ENCODE peak calls at places on chromosomes 4 and X, in seven cellular contexts. K, B, G, W, M, H and X are unnamed samples.

GRCh38 chrX:113529425-113530013 is 688.9 kb upstream of the AMOT start:
- DNase-seq in K (no peak), B (no peak), G (no peak), W (no peak), M (no peak), H (no peak), X (no peak)

GRCh38 chr4:115944146-115944905 is 830.9 kb upstream of the NDST4 start:
- DNase-seq in K (no peak), B (no peak), G (no peak), W (no peak), M (no peak), H (no peak), X (no peak)

GRCh38 chr4:125760956-125761355 is 446.2 kb downstream of the FAT4 start:
- DNase-seq in K (no peak), B (no peak), G (no peak), W (no peak), M (no peak), H (no peak), X (no peak)

GRCh38 chrX:121579016-121579760 is 531.8 kb downstream of the GLUD2 start:
- DNase-seq in K (peak; percentile 28), B (no peak), G (no peak), W (peak; percentile 50), M (peak; percentile 28), H (no peak), X (peak; percentile 1)

GRCh38 chr4:18322111-18322510 is 300.6 kb upstream of the LCORL start:
- DNase-seq in K (no peak), B (no peak), G (no peak), W (no peak), M (no peak), H (no peak), X (no peak)

GRCh38 chr4:24594887-24595286 is 10.5 kb upstream of the DHX15 start:
- DNase-seq in K (no peak), B (no peak), G (no peak), W (peak; percentile 6), M (no peak), H (peak; percentile 74), X (no peak)

GRCh38 chr4:127139788-127140286 is 492.9 kb upstream of the INTU start:
- DNase-seq in K (no peak), B (no peak), G (no peak), W (no peak), M (no peak), H (no peak), X (no peak)

GRCh38 chrX:8042304-8042703 is 115.1 kb upstream of the PNPLA4 start:
- DNase-seq in K (no peak), B (no peak), G (no peak), W (no peak), M (no peak), H (no peak), X (no peak)

GRCh38 chr4:16969696-16970135 is 71.3 kb upstream of the LDB2 start:
- DNase-seq in K (peak; percentile 41), B (peak; percentile 31), G (no peak), W (no peak), M (no peak), H (peak; percentile 84), X (peak; percentile 64)

GRCh38 chrX:155747520-155747919 is 133.6 kb upstream of the VAMP7 start:
- DNase-seq in K (peak; percentile 93), B (peak; percentile 80), G (peak; percentile 57), W (peak; percentile 8), M (no peak), H (no peak), X (no peak)

GRCh38 chr4:2094545-2094944 is 35.4 kb downstream of the NAT8L start:
- DNase-seq in K (no peak), B (no peak), G (no peak), W (no peak), M (no peak), H (no peak), X (no peak)

GRCh38 chrX:16628954-16629595 is 20.9 kb upstream of the S100G start:
- DNase-seq in K (no peak), B (no peak), G (no peak), W (peak; percentile 49), M (no peak), H (no peak), X (no peak)

GRCh38 chrX:16646366-16647168 is 3.4 kb upstream of the S100G start:
- DNase-seq in K (no peak), B (no peak), G (no peak), W (no peak), M (no peak), H (no peak), X (no peak)

GRCh38 chr4:77308843-77309242 is 151.8 kb downstream of the CCNG2 start:
- DNase-seq in K (peak; percentile 2), B (no peak), G (no peak), W (peak; percentile 25), M (no peak), H (peak; percentile 35), X (peak; percentile 44)

GRCh38 chr4:20075479-20075878 is 176.2 kb upstream of the SLIT2 start:
- DNase-seq in K (no peak), B (no peak), G (no peak), W (peak; percentile 5), M (no peak), H (peak; percentile 1), X (no peak)

GRCh38 chrX:48754124-48754667 is 7.4 kb upstream of the GLOD5 start:
- DNase-seq in K (no peak), B (no peak), G (no peak), W (no peak), M (no peak), H (no peak), X (no peak)

GRCh38 chrX:15511563-15511962 is 11.0 kb downstream of the BMX start:
- DNase-seq in K (no peak), B (no peak), G (no peak), W (no peak), M (no peak), H (no peak), X (no peak)

GRCh38 chrX:40105016-40105790 is 7.4 kb upstream of the BCOR start:
- DNase-seq in K (peak; percentile 42), B (no peak), G (peak; percentile 74), W (no peak), M (no peak), H (no peak), X (no peak)

GRCh38 chrX:133134282-133134681 is 37.4 kb upstream of the USP26 start:
- DNase-seq in K (no peak), B (no peak), G (no peak), W (no peak), M (no peak), H (no peak), X (no peak)

GRCh38 chr4:118351851-118352827 is 664 bp downstream of the PRSS12 start:
- DNase-seq in K (peak; percentile 81), B (peak; percentile 51), G (peak; percentile 79), W (peak; percentile 25), M (peak; percentile 40), H (peak; percentile 59), X (no peak)

DNA sequence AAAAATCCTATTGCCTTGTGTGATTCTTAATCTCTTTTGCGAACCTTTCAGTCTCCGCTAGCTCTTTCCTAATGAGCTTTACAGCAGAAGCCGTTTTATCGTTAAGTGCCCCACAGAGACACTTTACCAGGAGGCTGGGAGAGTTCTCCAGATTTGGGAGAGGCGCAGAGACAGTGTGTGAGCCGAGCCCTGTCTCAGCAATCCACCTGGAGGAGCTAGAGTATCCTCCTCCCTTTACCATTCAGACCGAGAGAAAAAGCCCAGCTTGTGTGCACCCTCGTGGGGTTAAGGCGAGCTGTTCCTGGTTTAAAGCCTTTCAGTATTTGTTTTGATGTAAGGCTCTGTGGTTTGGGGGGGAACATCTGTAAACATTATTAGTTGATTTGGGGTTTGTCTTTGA is 54.9 kb upstream of the MTM1 start:
- DNase-seq in K (no peak), B (no peak), G (no peak), W (no peak), M (no peak), H (no peak), X (no peak)
- TF ChIP-seq CTCF in K (no peak), B (no peak), G (no peak), W (no peak), M (no peak), H (no peak), X (no peak)

GRCh38 chr4:3137908-3138307 is 63.4 kb downstream of the HTT start:
- DNase-seq in K (no peak), B (no peak), G (no peak), W (no peak), M (no peak), H (no peak), X (no peak)

GRCh38 chr4:3134201-3134600 is 59.7 kb downstream of the HTT start:
- DNase-seq in K (no peak), B (no peak), G (no peak), W (no peak), M (no peak), H (no peak), X (no peak)

GRCh38 chr4:3135155-3136011 is 60.9 kb downstream of the HTT start:
- DNase-seq in K (no peak), B (no peak), G (no peak), W (no peak), M (no peak), H (no peak), X (peak; percentile 36)

GRCh38 chr4:3130826-3131225 is 56.3 kb downstream of the HTT start:
- DNase-seq in K (no peak), B (no peak), G (no peak), W (no peak), M (no peak), H (no peak), X (no peak)

GRCh38 chr4:3136454-3136853 is 62.0 kb downstream of the HTT start:
- DNase-seq in K (no peak), B (no peak), G (no peak), W (peak; percentile 45), M (no peak), H (peak; percentile 21), X (no peak)
- TF ChIP-seq CTCF in K (no peak), B (no peak), G (peak; percentile 22), W (peak; percentile 59), M (peak; percentile 43), H (peak; percentile 39), X (peak; percentile 42)

DNA sequence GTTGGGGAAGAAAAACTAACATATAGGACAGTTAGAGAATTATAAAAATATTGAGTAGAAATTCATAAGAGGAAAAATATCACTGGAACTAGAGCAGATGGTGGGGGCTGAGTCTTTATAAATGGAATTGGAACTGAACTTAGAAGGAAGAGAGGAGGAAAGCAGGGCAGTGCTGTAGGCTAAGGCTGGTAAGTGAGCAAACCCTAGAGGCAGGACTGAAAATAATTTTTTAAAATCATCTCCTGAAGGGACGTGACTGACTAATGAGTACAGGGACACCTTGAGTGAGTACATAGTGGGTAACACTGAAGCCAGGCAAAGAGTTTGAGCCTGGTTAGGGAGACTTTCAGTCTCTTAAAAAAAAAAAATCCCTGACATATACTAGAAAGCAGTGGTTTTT is 63.3 kb downstream of the GALNT7 start:
- DNase-seq in K (no peak), B (no peak), G (no peak), W (peak; percentile 55), M (no peak), H (peak; percentile 18), X (peak; percentile 6)
- TF ChIP-seq CTCF in K (no peak), B (no peak), G (peak; percentile 54), W (peak; percentile 55), M (no peak), H (peak; percentile 29), X (peak; percentile 40)

DNA sequence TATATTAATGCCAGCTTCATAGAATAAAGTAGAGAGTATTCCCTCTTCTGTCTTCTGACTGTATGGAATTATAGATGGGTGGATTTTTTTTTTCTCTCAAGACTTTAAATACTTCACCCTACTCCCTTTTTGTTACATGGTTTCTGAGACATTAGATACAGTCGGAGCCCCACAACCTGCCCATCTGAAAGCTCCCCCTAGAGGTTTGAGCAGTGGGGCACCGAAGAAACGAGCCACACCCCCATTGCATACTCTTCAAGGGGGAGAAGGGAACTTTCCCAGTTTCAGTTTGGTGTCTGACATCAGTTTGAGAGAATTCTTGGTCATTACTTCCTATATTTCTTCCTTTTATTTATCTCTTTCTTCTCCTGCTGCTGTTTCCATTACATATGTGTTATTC is 437.6 kb upstream of the AGA start:
- DNase-seq in K (no peak), B (no peak), G (no peak), W (peak; percentile 1), M (no peak), H (no peak), X (no peak)
- TF ChIP-seq CTCF in K (no peak), B (no peak), G (no peak), W (no peak), M (peak; percentile 22), H (no peak), X (no peak)